ENCODE peak calls at places on chromosomes 2 and 18, in ten cellular contexts. D is choroid plexus epithelial cell, E is ovary, X is right atrium auricular region, O is type B pancreatic cell, S is endothelial cell, Y is fibroblast of mammary gland, R is SK-N-SH, C is heart left ventricle, K is dorsolateral prefrontal cortex. M is an unnamed sample.

GRCh38 chr2:212135739-212136138 is 402.9 kb downstream of the ERBB4 start:
- DNase-seq in C (no peak), D (peak), K (no peak), Y (peak), S (no peak), X (no peak), O (no peak), R (no peak), E (no peak), M (no peak)

GRCh38 chr2:183868707-183869106 is 729.6 kb upstream of the ZNF804A start:
- DNase-seq in D (peak), K (no peak), C (no peak), X (no peak), O (no peak), E (no peak), S (no peak), Y (peak), R (no peak), M (no peak)

GRCh38 chr2:133504566-133505505 is 63.4 kb downstream of the NCKAP5 start:
- DNase-seq in C (peak), E (peak), X (no peak), Y (no peak), D (peak), K (peak), O (no peak), R (no peak), S (no peak), M (peak)

GRCh38 chr2:175766880-175767279 is 235.2 kb downstream of the LNPK start:
- DNase-seq in K (no peak), X (no peak), Y (peak), O (no peak), E (no peak), S (no peak), C (no peak), D (no peak), R (no peak), M (no peak)

GRCh38 chr18:50696436-50696835 is 123.4 kb downstream of the MRO start:
- DNase-seq in X (no peak), O (no peak), C (no peak), K (no peak), Y (no peak), D (no peak), E (no peak), R (no peak), S (no peak), M (no peak)

GRCh38 chr2:152161598-152161997 is 14.0 kb downstream of the STAM2 start:
- DNase-seq in O (no peak), X (no peak), Y (no peak), K (no peak), E (no peak), R (no peak), C (no peak), S (no peak), D (no peak), M (no peak)

GRCh38 chr2:229174794-229175529 is 96.1 kb downstream of the PID1 start:
- DNase-seq in R (no peak), K (no peak), C (peak), X (no peak), Y (peak), O (no peak), S (no peak), E (no peak), D (peak), M (peak)

GRCh38 chr18:72700961-72701710 is 157.0 kb upstream of the CBLN2 start:
- DNase-seq in D (peak), K (no peak), S (no peak), O (no peak), Y (peak), R (peak), E (no peak), C (no peak), X (no peak), M (peak)

GRCh38 chr2:158502984-158503383 is 46.2 kb downstream of the PKP4 start:
- DNase-seq in R (no peak), O (no peak), Y (peak), X (no peak), D (peak), S (no peak), E (no peak), C (no peak), K (no peak), M (peak)

GRCh38 chr18:23916338-23916737 is 98.2 kb upstream of the TTC39C start:
- DNase-seq in X (no peak), R (no peak), C (no peak), Y (peak), O (no peak), E (no peak), K (no peak), S (no peak), D (no peak), M (no peak)

GRCh38 chr2:171923206-171923605 is 945 bp downstream of the HAT1 start:
- DNase-seq in X (no peak), S (no peak), R (no peak), E (peak), D (peak), K (no peak), Y (peak), O (no peak), C (peak), M (peak)

GRCh38 chr18:43303376-43303775 is 26.1 kb upstream of the SYT4 start:
- DNase-seq in E (no peak), D (no peak), X (no peak), C (no peak), Y (peak), K (no peak), O (no peak), S (no peak), R (no peak), M (no peak)

GRCh38 chr2:217864960-217865359 is 137.8 kb downstream of the TNS1 start:
- DNase-seq in O (no peak), D (no peak), Y (no peak), K (no peak), R (no peak), E (no peak), C (no peak), S (no peak), X (no peak), M (no peak)

GRCh38 chr18:79532690-79533058 is 136.9 kb downstream of the NFATC1 start:
- DNase-seq in R (no peak), K (peak), O (no peak), S (no peak), C (no peak), Y (no peak), X (no peak), E (peak), D (no peak), M (no peak)

GRCh38 chr2:40317047-40317446 is 134.8 kb downstream of the SLC8A1 start:
- DNase-seq in Y (peak), S (no peak), K (no peak), E (no peak), O (no peak), X (no peak), C (no peak), R (no peak), D (peak), M (no peak)

GRCh38 chr2:139360654-139361053 is 580.5 kb upstream of the NXPH2 start:
- DNase-seq in K (no peak), E (no peak), C (no peak), Y (no peak), D (no peak), S (no peak), R (no peak), X (no peak), O (no peak), M (no peak)

GRCh38 chr2:127658641-127659407 is 12.9 kb downstream of the GPR17 start:
- DNase-seq in Y (no peak), R (no peak), X (no peak), S (no peak), E (no peak), K (no peak), O (no peak), C (peak), D (no peak), M (no peak)

GRCh38 chr2:231256494-231256893 is 58.1 kb downstream of the ARMC9 start:
- DNase-seq in E (no peak), D (no peak), K (no peak), C (no peak), S (no peak), R (no peak), Y (no peak), X (no peak), O (no peak), M (no peak)

GRCh38 chr2:113198790-113199612 is 25.2 kb downstream of the PSD4 start:
- DNase-seq in E (peak), R (peak), C (peak), O (peak), X (peak), Y (peak), K (peak), S (peak), D (peak), M (peak)

GRCh38 chr18:49754866-49755265 is 58.5 kb downstream of the ACAA2 start:
- DNase-seq in R (no peak), Y (peak), C (no peak), X (no peak), D (peak), S (no peak), K (no peak), O (no peak), E (no peak), M (no peak)

GRCh38 chr2:168462543-168463045 is 6.5 kb downstream of the CERS6 start:
- DNase-seq in D (no peak), K (no peak), Y (peak), R (no peak), E (no peak), X (no peak), C (no peak), S (no peak), O (no peak), M (no peak)

GRCh38 chr2:12594590-12594989 is 122.1 kb upstream of the TRIB2 start:
- DNase-seq in Y (no peak), K (no peak), D (no peak), R (no peak), S (no peak), O (no peak), X (no peak), C (no peak), E (no peak), M (no peak)

GRCh38 chr2:208466133-208466919 is 59.7 kb downstream of the PTH2R start:
- DNase-seq in Y (peak), X (no peak), O (no peak), C (no peak), S (peak), D (peak), E (no peak), R (peak), K (no peak), M (peak)
- TF ChIP-seq CTCF in Y (peak), X (peak), O (peak), C (peak), S (peak), D (peak), E (peak), R (peak), K (peak), M (peak)

GRCh38 chr2:191947235-191947634 is 100.3 kb upstream of the CAVIN2 start:
- DNase-seq in Y (no peak), X (no peak), K (no peak), E (no peak), R (no peak), D (no peak), C (no peak), O (no peak), S (no peak), M (no peak)
- TF ChIP-seq CTCF in Y (no peak), X (no peak), K (no peak), E (no peak), R (no peak), D (no peak), C (no peak), O (no peak), S (no peak), M (no peak)

DNA sequence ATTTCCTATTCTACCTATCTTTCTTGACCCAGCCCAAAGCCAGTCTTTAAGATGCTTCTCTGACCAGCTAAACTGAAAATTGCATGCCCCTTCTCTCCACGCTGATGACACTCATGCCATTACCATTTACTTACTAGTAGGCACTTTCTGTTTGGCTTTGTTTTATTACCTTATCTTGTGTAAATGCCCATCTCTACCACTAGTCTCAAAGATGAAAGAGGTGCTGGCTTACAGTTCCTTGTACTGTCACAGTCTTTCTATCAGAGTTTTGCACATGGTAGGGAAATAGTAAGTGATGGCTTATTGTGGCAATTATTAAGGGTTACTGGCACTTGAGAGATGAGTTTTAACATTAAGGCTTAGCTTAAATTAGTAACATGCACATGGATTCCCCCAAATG is 352.1 kb downstream of the RBM43 start:
- DNase-seq in O (no peak), C (no peak), X (no peak), Y (no peak), S (no peak), K (no peak), R (no peak), E (no peak), D (no peak), M (no peak)
- TF ChIP-seq CTCF in O (peak), C (no peak), X (no peak), Y (peak), S (peak), K (no peak), R (peak), E (no peak), D (no peak), M (no peak)

GRCh38 chr2:10071176-10071575 is 9.0 kb downstream of the CYS1 start:
- DNase-seq in Y (no peak), X (no peak), K (no peak), S (no peak), D (no peak), C (no peak), E (no peak), R (no peak), O (no peak), M (no peak)

GRCh38 chr2:10071595-10071994 is 8.6 kb downstream of the CYS1 start:
- DNase-seq in R (no peak), Y (no peak), D (no peak), X (no peak), O (no peak), C (no peak), K (no peak), E (no peak), S (no peak), M (no peak)

GRCh38 chr2:10075101-10075500 is 5.1 kb downstream of the CYS1 start:
- DNase-seq in Y (no peak), K (no peak), D (no peak), E (no peak), C (no peak), X (no peak), O (no peak), R (no peak), S (no peak), M (no peak)

GRCh38 chr2:10073706-10074105 is 6.5 kb downstream of the CYS1 start:
- DNase-seq in K (no peak), O (no peak), C (no peak), R (no peak), E (no peak), S (no peak), D (peak), X (no peak), Y (no peak), M (no peak)

DNA sequence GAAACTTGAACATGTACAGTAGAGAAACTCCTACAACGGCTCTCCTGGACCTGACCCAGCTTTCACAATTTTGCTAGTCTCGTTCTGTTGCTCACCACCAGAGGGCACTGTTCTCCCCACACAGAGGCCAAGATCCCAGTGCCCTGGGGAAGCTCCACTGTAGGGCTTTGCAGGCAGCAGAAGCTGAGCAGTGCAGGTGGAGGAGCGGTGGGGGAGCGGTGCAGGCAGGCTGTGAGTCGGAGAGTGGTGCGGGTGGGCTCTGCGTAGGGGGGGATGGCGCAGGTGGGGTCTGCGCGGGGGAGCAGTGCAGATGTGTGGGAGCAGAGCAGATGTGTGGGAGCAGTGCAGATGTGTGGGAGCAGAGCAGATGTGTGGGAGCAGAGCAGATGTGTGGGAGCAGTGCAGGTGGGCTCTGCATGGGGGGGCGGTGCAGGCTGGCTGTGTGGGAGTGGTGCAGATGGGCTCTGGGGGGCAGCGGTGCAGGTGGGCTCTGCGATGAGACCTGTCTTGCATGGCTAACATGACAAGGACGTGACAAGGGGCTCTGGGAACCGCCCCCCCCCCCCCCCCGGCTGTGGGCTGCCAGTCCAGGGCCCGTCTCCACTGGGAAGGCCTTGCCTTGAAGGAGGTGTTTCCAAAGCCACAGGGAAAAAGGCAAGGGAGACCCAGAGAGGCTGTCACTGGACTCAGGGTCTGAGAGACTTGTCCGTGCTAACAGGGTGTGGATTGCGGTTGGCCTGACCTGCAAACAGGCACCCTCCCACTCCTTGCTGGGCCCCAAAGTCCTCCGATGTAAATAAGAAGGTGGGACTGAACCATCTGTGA is 7.3 kb downstream of the CYS1 start:
- DNase-seq in E (peak), R (peak), X (peak), O (peak), Y (peak), D (peak), K (peak), S (peak), C (peak), M (peak)
- TF ChIP-seq CTCF in E (peak), R (peak), X (peak), O (peak), Y (peak), D (peak), K (peak), S (peak), C (peak), M (peak)

GRCh38 chr2:69559696-69560482 is 83.7 kb downstream of the AAK1 start:
- DNase-seq in O (no peak), R (peak), X (no peak), S (peak), C (no peak), Y (peak), E (no peak), D (peak), K (no peak), M (peak)
- TF ChIP-seq CTCF in O (peak), R (peak), X (peak), S (peak), C (peak), Y (peak), E (no peak), D (peak), K (peak), M (peak)

GRCh38 chr2:189763908-189764661 is 1.5 kb upstream of the OSGEPL1 start:
- DNase-seq in X (no peak), Y (peak), K (no peak), S (no peak), C (no peak), D (peak), O (no peak), R (no peak), E (no peak), M (no peak)
- TF ChIP-seq CTCF in X (no peak), Y (no peak), K (no peak), S (no peak), C (no peak), D (no peak), O (no peak), R (peak), E (no peak), M (no peak)

GRCh38 chr2:233061007-233061590 is 957 bp downstream of the INPP5D start:
- DNase-seq in X (no peak), K (no peak), Y (no peak), E (no peak), C (no peak), S (no peak), R (no peak), D (no peak), O (no peak), M (no peak)

GRCh38 chr2:233058717-233059546 is 1.2 kb upstream of the INPP5D start:
- DNase-seq in Y (no peak), C (no peak), O (no peak), S (no peak), D (no peak), R (no peak), E (peak), K (no peak), X (no peak), M (no peak)

GRCh38 chr2:233060500-233061006 is 411 bp downstream of the INPP5D start:
- DNase-seq in S (no peak), O (no peak), E (no peak), K (no peak), D (no peak), R (no peak), Y (no peak), X (no peak), C (no peak), M (no peak)

GRCh38 chr2:233059797-233060499 is at the start of gene INPP5D:
- DNase-seq in X (peak), E (no peak), K (no peak), D (no peak), S (no peak), C (peak), Y (no peak), O (no peak), R (no peak), M (no peak)

DNA sequence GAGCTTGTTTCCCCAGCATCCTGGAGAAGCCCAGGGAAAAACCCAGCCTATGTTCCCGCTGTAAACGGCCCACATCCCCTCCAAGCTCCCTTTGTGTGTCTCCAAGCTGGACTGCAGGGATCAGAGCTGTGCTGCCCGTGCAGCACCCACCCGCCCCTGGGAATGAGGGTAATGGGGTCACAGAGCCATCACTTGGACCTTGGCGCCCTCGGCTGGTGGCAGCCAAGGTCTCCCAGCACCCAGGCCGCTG is 670 bp upstream of the INPP5D start:
- DNase-seq in C (no peak), Y (no peak), R (no peak), E (no peak), O (no peak), K (no peak), D (no peak), X (no peak), S (no peak), M (no peak)
- TF ChIP-seq CTCF in C (no peak), Y (no peak), R (no peak), E (no peak), O (no peak), K (no peak), D (no peak), X (no peak), S (no peak), M (no peak)

GRCh38 chr2:88170472-88170892 is 336 bp downstream of the THNSL2 start:
- DNase-seq in X (no peak), R (peak), C (no peak), D (peak), S (peak), Y (peak), O (no peak), E (no peak), K (no peak), M (no peak)
- TF ChIP-seq CTCF in X (no peak), R (no peak), C (no peak), D (no peak), S (no peak), Y (no peak), O (peak), E (no peak), K (no peak), M (no peak)

DNA sequence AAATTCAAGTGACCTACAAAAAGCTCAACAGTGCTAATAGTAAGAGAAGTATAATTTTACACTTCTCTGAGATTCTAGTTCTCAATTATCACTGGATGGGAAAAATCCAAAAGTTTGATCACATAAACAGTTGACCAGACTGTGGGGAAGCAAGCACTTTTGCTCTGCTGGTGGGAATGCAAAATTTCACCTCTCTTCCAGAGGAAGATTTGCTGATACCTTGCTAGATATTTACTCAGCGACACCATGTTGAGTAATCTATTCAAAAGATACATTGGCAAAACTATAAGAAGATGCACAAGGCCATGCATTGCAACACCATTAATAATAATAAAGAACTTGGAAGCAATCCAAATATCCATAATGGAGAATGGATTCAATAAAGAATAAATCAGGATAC is 204.4 kb downstream of the MREG start:
- DNase-seq in C (no peak), K (no peak), E (no peak), X (no peak), D (no peak), S (no peak), O (no peak), Y (no peak), R (no peak), M (peak)
- TF ChIP-seq CTCF in C (no peak), K (no peak), E (no peak), X (no peak), D (peak), S (peak), O (peak), Y (peak), R (peak), M (peak)

GRCh38 chr18:5627756-5628511 is 84.1 kb upstream of the EPB41L3 start:
- DNase-seq in K (no peak), S (no peak), Y (no peak), D (no peak), E (no peak), X (no peak), R (no peak), O (no peak), C (no peak), M (no peak)
- TF ChIP-seq CTCF in K (no peak), S (no peak), Y (no peak), D (no peak), E (no peak), X (no peak), R (no peak), O (no peak), C (no peak), M (no peak)

M was measured in cardiac muscle cell.